ENCODE peak calls at places on chromosomes 13 and 19, in five cellular contexts. E is activated gamma-delta T cell; W is stimulated activated CD4-positive, alpha-beta T cell treated with anti-CD3 and anti-CD28 coated beads, Interleukin-4, amount 100 ng/mL, for 24 hours; F is right atrium auricular region; I is left ventricle myocardium inferior. H is an unnamed sample.

GRCh38 chr13:24075137-24075975 is 85.2 kb upstream of the SPATA13 start:
- DNase-seq in E (no peak), W (no peak), F (no peak), I (no peak), H (no peak)

GRCh38 chr13:50075619-50076097 is 60.4 kb downstream of the KCNRG start:
- DNase-seq in E (no peak), W (no peak), F (no peak), I (no peak), H (no peak)

GRCh38 chr13:97325738-97326137 is 103.6 kb downstream of the MBNL2 start:
- DNase-seq in E (no peak), W (no peak), F (no peak), I (no peak), H (no peak)

GRCh38 chr19:7969560-7969949 is 26.1 kb upstream of the TIMM44 start:
- DNase-seq in E (no peak), W (no peak), F (no peak), I (no peak), H (no peak)

GRCh38 chr13:101416181-101417042 is at the start of gene NALCN:
- DNase-seq in E (peak), W (no peak), F (no peak), I (peak), H (no peak)

GRCh38 chr19:54465367-54466109 is 2.0 kb upstream of the LENG9 start:
- DNase-seq in E (no peak), W (no peak), F (no peak), I (no peak), H (no peak)

GRCh38 chr19:9046694-9047093 is 36.5 kb upstream of the MUC16 start:
- DNase-seq in E (no peak), W (no peak), F (no peak), I (no peak), H (no peak)

GRCh38 chr19:38304866-38305429 is 897 bp downstream of the C19orf33 start:
- DNase-seq in E (no peak), W (no peak), F (no peak), I (peak), H (no peak)

GRCh38 chr19:7394728-7395359 is 46.1 kb downstream of the ARHGEF18 start:
- DNase-seq in E (peak), W (peak), F (peak), I (peak), H (peak)

GRCh38 chr13:27338816-27339215 is 68.2 kb downstream of the RASL11A start:
- DNase-seq in E (no peak), W (no peak), F (no peak), I (no peak), H (no peak)

GRCh38 chr13:113976711-113977684 is 3.1 kb upstream of the C13orf46 start:
- DNase-seq in E (no peak), W (no peak), F (no peak), I (no peak), H (no peak)

GRCh38 chr19:13923194-13923987 is 14.8 kb downstream of the PODNL1 start:
- DNase-seq in E (no peak), W (no peak), F (no peak), I (no peak), H (no peak)

GRCh38 chr19:38389101-38389925 is 816 bp downstream of the SPRED3 start:
- DNase-seq in E (no peak), W (no peak), F (no peak), I (no peak), H (no peak)

GRCh38 chr19:19134687-19135158 is 3.6 kb downstream of the TMEM161A start:
- DNase-seq in E (no peak), W (peak), F (no peak), I (peak), H (no peak)

GRCh38 chr13:106513025-106513424 is 22.4 kb downstream of the EFNB2 start:
- DNase-seq in E (no peak), W (no peak), F (no peak), I (no peak), H (no peak)

GRCh38 chr13:28837111-28837510 is 17.0 kb downstream of the MTUS2 start:
- DNase-seq in E (no peak), W (no peak), F (no peak), I (no peak), H (no peak)

GRCh38 chr19:55620410-55620809 is 4.0 kb downstream of the ZNF784 start:
- DNase-seq in E (no peak), W (no peak), F (no peak), I (no peak), H (no peak)

GRCh38 chr13:25847145-25847544 is 204.7 kb downstream of the SHISA2 start:
- DNase-seq in E (no peak), W (peak), F (no peak), I (no peak), H (no peak)

GRCh38 chr13:41222259-41222852 is 28.0 kb upstream of the KBTBD7 start:
- DNase-seq in E (no peak), W (peak), F (no peak), I (no peak), H (peak)

GRCh38 chr19:47853003-47853402 is 6.0 kb upstream of the TPRX2 start:
- DNase-seq in E (no peak), W (no peak), F (no peak), I (no peak), H (no peak)

GRCh38 chr19:36972594-36972993 is 56.5 kb downstream of the ZNF568 start:
- DNase-seq in E (no peak), W (peak), F (no peak), I (no peak), H (no peak)

GRCh38 chr13:61136101-61136500 is 279.5 kb downstream of the PCDH20 start:
- DNase-seq in E (no peak), W (no peak), F (no peak), I (no peak), H (no peak)

GRCh38 chr19:16847407-16847806 is 18.2 kb downstream of the SIN3B start:
- DNase-seq in E (no peak), W (no peak), F (no peak), I (no peak), H (no peak)

GRCh38 chr13:102400619-102401125 is 1.2 kb downstream of the FGF14 start:
- DNase-seq in E (no peak), W (peak), F (peak), I (peak), H (peak)

GRCh38 chr13:40070357-40070756 is 414.9 kb downstream of the COG6 start:
- DNase-seq in E (no peak), W (no peak), F (no peak), I (no peak), H (no peak)

GRCh38 chr19:38394488-38394887 is 6.0 kb downstream of the SPRED3 start:
- DNase-seq in E (peak), W (peak), F (no peak), I (no peak), H (no peak)

GRCh38 chr19:28961772-28962500 is 251.0 kb downstream of the UQCRFS1 start:
- DNase-seq in E (no peak), W (no peak), F (no peak), I (no peak), H (no peak)

GRCh38 chr19:46226438-46226973 is 3.0 kb upstream of the IGFL1 start:
- DNase-seq in E (no peak), W (no peak), F (no peak), I (peak), H (no peak)

GRCh38 chr19:18785179-18786124 is 5.7 kb downstream of the COMP start:
- DNase-seq in E (peak), W (peak), F (peak), I (peak), H (peak)